ENCODE peak calls at places on chromosomes 3 and 15, in seven cellular contexts. F is kidney glomerular epithelial cell; G is KBM-7; P is glutamatergic neuron; A is H54; R is Daoy; D is CD4-positive, alpha-beta T cell. S is an unnamed sample.

GRCh38 chr15:65731926-65732325 is 60.2 kb downstream of the DENND4A start:
- DNase-seq in A (no peak), G (no peak), F (no peak), P (no peak), D (no peak), R (no peak), S (no peak)

GRCh38 chr3:69204315-69204957 is 82.0 kb upstream of the LMOD3 start:
- DNase-seq in F (peak), P (no peak), G (no peak), D (no peak), R (peak), A (no peak), S (peak)

GRCh38 chr3:33403756-33404155 is 36.4 kb downstream of the UBP1 start:
- DNase-seq in P (no peak), D (no peak), G (no peak), F (no peak), A (no peak), R (no peak), S (no peak)

GRCh38 chr3:62368705-62369475 is 4.5 kb downstream of the FEZF2 start:
- DNase-seq in R (peak), G (no peak), D (no peak), F (no peak), A (no peak), P (peak), S (no peak)

GRCh38 chr15:90225504-90226234 is 8.1 kb downstream of the CIB1 start:
- DNase-seq in F (no peak), A (no peak), G (no peak), D (no peak), P (no peak), R (no peak), S (no peak)

GRCh38 chr3:167091186-167091585 is 288.9 kb downstream of the ZBBX start:
- DNase-seq in R (no peak), D (no peak), G (no peak), P (no peak), F (no peak), A (no peak), S (no peak)

GRCh38 chr3:129481783-129482332 is 41.8 kb downstream of the IFT122 start:
- DNase-seq in F (no peak), R (no peak), P (no peak), G (no peak), D (peak), A (no peak), S (no peak)

GRCh38 chr3:9826815-9827574 is 16.8 kb downstream of the RPUSD3 start:
- DNase-seq in G (peak), F (no peak), D (no peak), R (peak), P (peak), A (no peak), S (no peak)

GRCh38 chr3:55804170-55805095 is 317.3 kb upstream of the WNT5A start:
- DNase-seq in A (no peak), G (no peak), D (no peak), P (no peak), F (no peak), R (no peak), S (no peak)

GRCh38 chr3:169923831-169924230 is 12.5 kb downstream of the SAMD7 start:
- DNase-seq in D (no peak), A (no peak), R (no peak), P (no peak), G (no peak), F (no peak), S (peak)

GRCh38 chr15:71448688-71449114 is 333.4 kb downstream of the THSD4 start:
- DNase-seq in F (peak), P (peak), D (no peak), G (peak), A (no peak), R (peak), S (peak)

GRCh38 chr15:33737687-33738606 is 230.3 kb upstream of the CHRM5 start:
- DNase-seq in F (peak), R (peak), G (peak), P (peak), D (peak), A (peak), S (no peak)

GRCh38 chr15:96330064-96330449 is 443 bp upstream of the NR2F2 start:
- DNase-seq in A (peak), G (no peak), P (peak), F (no peak), R (no peak), D (no peak), S (peak)

GRCh38 chr3:141150931-141151330 is 80.7 kb upstream of the PXYLP1 start:
- DNase-seq in P (no peak), R (no peak), D (no peak), G (no peak), F (no peak), A (no peak), S (no peak)

GRCh38 chr15:68205949-68206539 is 912 bp upstream of the CALML4 start:
- DNase-seq in R (no peak), A (no peak), D (no peak), G (peak), F (no peak), P (no peak), S (peak)

GRCh38 chr15:88243895-88244787 is 12.4 kb downstream of the NTRK3 start:
- DNase-seq in F (peak), D (no peak), R (no peak), A (peak), P (peak), G (peak), S (no peak)

GRCh38 chr3:120926146-120926545 is 18.1 kb downstream of the STXBP5L start:
- DNase-seq in F (no peak), P (no peak), D (no peak), G (no peak), A (no peak), R (no peak), S (no peak)

GRCh38 chr15:74251187-74251811 is 15.2 kb downstream of the CCDC33 start:
- DNase-seq in P (no peak), F (no peak), R (no peak), A (no peak), D (no peak), G (no peak), S (peak)

GRCh38 chr3:106688463-106688862 is 688.8 kb upstream of the CCDC54 start:
- DNase-seq in G (no peak), A (peak), P (no peak), D (no peak), R (peak), F (peak), S (no peak)

GRCh38 chr3:81602781-81603180 is 158.7 kb downstream of the GBE1 start:
- DNase-seq in G (no peak), D (no peak), F (no peak), A (no peak), P (no peak), R (no peak), S (no peak)

GRCh38 chr3:31738423-31738822 is 205.7 kb downstream of the STT3B start:
- DNase-seq in A (no peak), F (no peak), R (no peak), D (no peak), G (no peak), P (no peak), S (no peak)

S was measured in globus pallidus.